ENCODE peak calls at places on chromosome 1, in nine cellular contexts. E is GM19239, Y is germinal center, O is progenitor cell of endocrine pancreas, Z is Calu3, L is body of pancreas, D is breast epithelium, B is epithelial cell of esophagus, S is astrocyte of the spinal cord. J is an unnamed sample.

GRCh38 chr1:10640079-10640578 is 156.3 kb downstream of the CASZ1 start:
- DNase-seq in E (no peak), Y (no peak), O (no peak), Z (no peak), L (no peak), D (no peak), B (no peak), S (no peak), J (no peak)

GRCh38 chr1:85201340-85202091 is 700 bp upstream of the SYDE2 start:
- DNase-seq in E (peak), Y (peak), O (peak), Z (peak), L (peak), D (peak), B (peak), S (peak), J (peak)

GRCh38 chr1:48777219-48777895 is 666 bp upstream of the BEND5 start:
- DNase-seq in E (no peak), Y (no peak), O (no peak), Z (peak), L (peak), D (no peak), B (peak), S (no peak), J (no peak)

GRCh38 chr1:215835951-215836350 is 268.8 kb downstream of the KCTD3 start:
- DNase-seq in E (no peak), Y (no peak), O (no peak), Z (no peak), L (no peak), D (no peak), B (peak), S (peak), J (no peak)

GRCh38 chr1:56501888-56502287 is 77.5 kb downstream of the PLPP3 start:
- DNase-seq in E (no peak), Y (no peak), O (no peak), Z (no peak), L (no peak), D (no peak), B (no peak), S (no peak), J (no peak)

GRCh38 chr1:197195100-197195499 is 48.6 kb upstream of the ASPM start:
- DNase-seq in E (no peak), Y (no peak), O (no peak), Z (no peak), L (no peak), D (no peak), B (no peak), S (no peak), J (no peak)

GRCh38 chr1:39614488-39614887 is 25.0 kb downstream of the HEYL start:
- DNase-seq in E (no peak), Y (no peak), O (no peak), Z (no peak), L (no peak), D (no peak), B (no peak), S (no peak), J (no peak)

GRCh38 chr1:44227211-44227610 is 13.9 kb downstream of the DMAP1 start:
- DNase-seq in E (no peak), Y (no peak), O (no peak), Z (no peak), L (no peak), D (no peak), B (peak), S (no peak), J (peak)

GRCh38 chr1:15684468-15685283 is 556 bp downstream of the PLEKHM2 start:
- DNase-seq in E (peak), Y (peak), O (peak), Z (peak), L (peak), D (peak), B (no peak), S (no peak), J (no peak)

GRCh38 chr1:88990426-88990825 is 2.0 kb downstream of the KYAT3 start:
- DNase-seq in E (no peak), Y (no peak), O (no peak), Z (no peak), L (no peak), D (no peak), B (no peak), S (no peak), J (no peak)

GRCh38 chr1:15966081-15966955 is 9.6 kb downstream of the ZBTB17 start:
- DNase-seq in E (no peak), Y (peak), O (no peak), Z (no peak), L (peak), D (peak), B (peak), S (no peak), J (no peak)

GRCh38 chr1:179754031-179754624 is 11.0 kb downstream of the FAM163A start:
- DNase-seq in E (no peak), Y (no peak), O (no peak), Z (no peak), L (no peak), D (no peak), B (peak), S (peak), J (no peak)

GRCh38 chr1:108615544-108615943 is 45.3 kb downstream of the HENMT1 start:
- DNase-seq in E (no peak), Y (no peak), O (no peak), Z (no peak), L (no peak), D (no peak), B (no peak), S (no peak), J (no peak)

GRCh38 chr1:204507317-204508105 is 8.7 kb upstream of the MDM4 start:
- DNase-seq in E (no peak), Y (no peak), O (no peak), Z (peak), L (no peak), D (no peak), B (peak), S (peak), J (peak)

GRCh38 chr1:67347688-67348472 is 40.2 kb downstream of the IL12RB2 start:
- DNase-seq in E (no peak), Y (peak), O (peak), Z (peak), L (peak), D (no peak), B (peak), S (peak), J (peak)

GRCh38 chr1:62687903-62688686 is at the start of gene DOCK7:
- DNase-seq in E (peak), Y (peak), O (peak), Z (peak), L (peak), D (peak), B (peak), S (peak), J (peak)

GRCh38 chr1:25754421-25755195 is 45.4 kb upstream of the SELENON start:
- DNase-seq in E (no peak), Y (no peak), O (no peak), Z (no peak), L (no peak), D (no peak), B (peak), S (no peak), J (no peak)

GRCh38 chr1:32125313-32125712 is 17.5 kb downstream of the KPNA6 start:
- DNase-seq in E (no peak), Y (no peak), O (no peak), Z (no peak), L (no peak), D (no peak), B (no peak), S (no peak), J (no peak)

GRCh38 chr1:7117599-7118281 is 332.5 kb downstream of the CAMTA1 start:
- DNase-seq in E (no peak), Y (no peak), O (no peak), Z (peak), L (peak), D (peak), B (peak), S (peak), J (peak)

GRCh38 chr1:153113416-153113815 is at the start of gene SPRR2F:
- DNase-seq in E (no peak), Y (no peak), O (no peak), Z (no peak), L (no peak), D (no peak), B (peak), S (no peak), J (no peak)

GRCh38 chr1:159937014-159937750 is 8.2 kb downstream of the IGSF9 start:
- DNase-seq in E (no peak), Y (no peak), O (no peak), Z (no peak), L (no peak), D (no peak), B (peak), S (no peak), J (no peak)

GRCh38 chr1:246510147-246511030 is 3.3 kb upstream of the SMYD3 start:
- DNase-seq in E (no peak), Y (no peak), O (no peak), Z (no peak), L (no peak), D (no peak), B (no peak), S (no peak), J (no peak)

GRCh38 chr1:164805399-164805798 is 246.4 kb downstream of the PBX1 start:
- DNase-seq in E (no peak), Y (no peak), O (no peak), Z (no peak), L (no peak), D (no peak), B (no peak), S (peak), J (no peak)

GRCh38 chr1:21585037-21585436 is 75.8 kb downstream of the ALPL start:
- DNase-seq in E (no peak), Y (no peak), O (no peak), Z (no peak), L (no peak), D (no peak), B (peak), S (no peak), J (no peak)

GRCh38 chr1:6002714-6003501 is 10.7 kb upstream of the NPHP4 start:
- DNase-seq in E (no peak), Y (no peak), O (no peak), Z (no peak), L (no peak), D (no peak), B (no peak), S (no peak), J (no peak)

GRCh38 chr1:192639607-192640368 is 3.8 kb downstream of the RGS13 start:
- DNase-seq in E (no peak), Y (peak), O (no peak), Z (no peak), L (no peak), D (no peak), B (peak), S (peak), J (no peak)